ENCODE peak calls at places on chromosomes 1 and 21, in four cellular contexts. One of them, this sample, is unnamed.

GRCh38 chr21:44071359-44072104 is 35.7 kb upstream of the PWP2 start:
- DNase-seq in K562: no peak
- DNase-seq in HepG2: no peak
- DNase-seq in WTC11: no peak
- DNase-seq in this sample: no peak

GRCh38 chr1:52709016-52709415 is 10.9 kb upstream of the COA7 start:
- DNase-seq in HepG2: no peak
- DNase-seq in K562: no peak
- DNase-seq in WTC11: no peak
- DNase-seq in this sample: no peak

GRCh38 chr1:147907786-147908509 is 5.4 kb downstream of the GJA8 start:
- DNase-seq in WTC11: no peak
- DNase-seq in K562: no peak
- DNase-seq in HepG2: no peak
- DNase-seq in this sample: no peak

GRCh38 chr1:64856564-64856963 is 109.8 kb downstream of the JAK1 start:
- DNase-seq in HepG2: no peak
- DNase-seq in WTC11: no peak
- DNase-seq in K562: no peak
- DNase-seq in this sample: no peak

GRCh38 chr1:116982319-116983004 is 19.1 kb upstream of the CD101 start:
- DNase-seq in HepG2: peak
- DNase-seq in K562: no peak
- DNase-seq in WTC11: peak
- DNase-seq in this sample: no peak

GRCh38 chr1:71593523-71593922 is 512.7 kb upstream of the ZRANB2 start:
- DNase-seq in WTC11: no peak
- DNase-seq in HepG2: no peak
- DNase-seq in K562: no peak
- DNase-seq in this sample: no peak

GRCh38 chr1:31618916-31619846 is 1.7 kb downstream of the HCRTR1 start:
- DNase-seq in K562: no peak
- DNase-seq in WTC11: no peak
- DNase-seq in HepG2: no peak
- DNase-seq in this sample: no peak

GRCh38 chr1:221947731-221948130 is 205.8 kb upstream of the DUSP10 start:
- DNase-seq in WTC11: no peak
- DNase-seq in HepG2: peak
- DNase-seq in K562: no peak
- DNase-seq in this sample: no peak

GRCh38 chr1:218439541-218440295 is 94.6 kb downstream of the TGFB2 start:
- DNase-seq in HepG2: peak
- DNase-seq in K562: no peak
- DNase-seq in WTC11: peak
- DNase-seq in this sample: no peak
- TF ChIP-seq HMGXB4 in HepG2: no peak
- TF ChIP-seq HMGXB4 in K562: no peak
- TF ChIP-seq HMGXB4 in WTC11: no peak
- TF ChIP-seq HMGXB4 in this sample: no peak

DNA sequence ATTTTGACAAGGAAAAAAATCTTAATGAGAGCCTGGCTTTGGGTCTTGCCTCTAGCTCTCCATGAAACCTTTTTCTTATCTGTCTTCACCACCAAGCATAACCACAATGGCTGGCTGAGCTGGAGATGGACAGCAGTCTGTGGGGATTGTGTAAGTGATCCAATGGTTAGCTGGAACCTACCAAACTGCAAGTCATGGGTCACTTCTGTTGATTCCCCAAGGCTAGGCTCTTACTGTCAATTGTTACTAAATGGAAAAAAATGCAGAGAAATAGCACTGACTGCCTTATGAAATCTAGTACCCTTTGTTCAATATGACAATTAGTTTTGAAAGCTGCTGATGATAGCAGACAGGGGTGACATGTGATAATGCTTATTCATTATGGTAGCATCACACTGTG is 359.0 kb downstream of the ST6GALNAC3 start:
- DNase-seq in WTC11: no peak
- DNase-seq in K562: no peak
- DNase-seq in HepG2: no peak
- DNase-seq in this sample: no peak
- TF ChIP-seq HMGXB4 in WTC11: no peak
- TF ChIP-seq HMGXB4 in K562: no peak
- TF ChIP-seq HMGXB4 in HepG2: no peak
- TF ChIP-seq HMGXB4 in this sample: no peak

DNA sequence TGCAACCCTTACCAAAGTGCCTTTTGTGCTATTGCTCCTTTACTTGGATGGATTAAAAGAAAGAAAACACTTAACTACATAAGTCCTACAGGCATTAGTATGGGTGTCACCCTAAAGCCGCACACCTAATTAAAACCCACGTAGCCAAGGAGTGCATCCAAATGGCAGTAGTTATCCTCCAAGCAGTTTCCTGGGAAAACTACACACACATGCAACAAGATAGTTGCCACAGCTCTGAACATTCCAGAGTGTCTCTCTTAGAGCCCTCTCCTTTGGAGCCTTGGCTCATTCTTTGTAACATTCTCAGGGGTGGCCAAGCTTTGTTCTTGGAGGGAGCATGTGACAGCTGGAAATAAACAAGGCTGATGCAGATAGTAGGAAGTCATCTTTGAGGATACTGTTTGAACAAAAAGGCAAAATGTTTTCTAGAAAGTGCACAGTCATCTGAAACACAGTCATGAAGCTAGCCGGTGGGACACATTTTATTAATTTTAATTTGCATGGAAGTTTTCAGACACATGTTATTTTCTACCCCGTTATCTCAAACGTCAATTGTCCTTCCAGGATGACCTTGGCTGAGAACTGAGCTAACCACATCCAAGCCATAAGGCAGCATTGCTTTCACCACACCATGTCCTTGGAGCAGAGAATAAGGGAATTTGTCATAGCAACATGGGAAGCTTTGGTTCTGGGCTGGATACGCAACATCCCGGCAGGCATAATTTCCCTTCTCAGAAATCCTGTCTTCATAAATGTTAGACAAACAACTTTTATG is 51.4 kb downstream of the KCNJ15 start:
- DNase-seq in K562: no peak
- DNase-seq in WTC11: no peak
- DNase-seq in HepG2: no peak
- DNase-seq in this sample: no peak
- TF ChIP-seq HMGXB4 in K562: no peak
- TF ChIP-seq HMGXB4 in WTC11: no peak
- TF ChIP-seq HMGXB4 in HepG2: no peak
- TF ChIP-seq HMGXB4 in this sample: no peak

DNA sequence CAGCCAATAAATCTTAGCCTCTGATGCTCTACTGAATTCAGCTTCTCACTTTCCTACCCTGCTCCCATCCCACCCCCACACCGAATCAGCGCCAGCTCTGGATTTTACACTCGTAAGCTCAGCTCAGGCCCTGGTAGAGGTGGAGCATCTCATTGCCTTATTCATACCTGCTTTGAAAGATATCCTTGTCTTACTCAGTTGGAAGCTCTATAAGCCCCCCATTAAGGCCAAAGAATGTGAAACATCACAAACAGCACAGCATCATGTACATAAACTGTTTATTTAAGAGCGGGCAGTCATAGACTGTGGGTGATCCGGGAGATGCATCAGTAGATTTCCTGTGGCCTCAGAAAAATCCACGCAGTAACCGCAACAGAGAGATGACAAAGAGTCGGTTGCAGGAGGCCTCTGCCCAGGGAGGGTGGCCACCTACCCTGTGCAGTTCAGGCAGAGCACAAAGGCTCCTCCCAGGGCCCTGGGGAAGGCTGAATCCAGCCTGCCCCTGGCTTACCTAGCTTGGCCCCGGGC is 36.4 kb upstream of the ETS2 start:
- DNase-seq in K562: no peak
- DNase-seq in WTC11: no peak
- DNase-seq in HepG2: no peak
- DNase-seq in this sample: peak
- TF ChIP-seq HMGXB4 in K562: no peak
- TF ChIP-seq HMGXB4 in WTC11: no peak
- TF ChIP-seq HMGXB4 in HepG2: no peak
- TF ChIP-seq HMGXB4 in this sample: no peak

DNA sequence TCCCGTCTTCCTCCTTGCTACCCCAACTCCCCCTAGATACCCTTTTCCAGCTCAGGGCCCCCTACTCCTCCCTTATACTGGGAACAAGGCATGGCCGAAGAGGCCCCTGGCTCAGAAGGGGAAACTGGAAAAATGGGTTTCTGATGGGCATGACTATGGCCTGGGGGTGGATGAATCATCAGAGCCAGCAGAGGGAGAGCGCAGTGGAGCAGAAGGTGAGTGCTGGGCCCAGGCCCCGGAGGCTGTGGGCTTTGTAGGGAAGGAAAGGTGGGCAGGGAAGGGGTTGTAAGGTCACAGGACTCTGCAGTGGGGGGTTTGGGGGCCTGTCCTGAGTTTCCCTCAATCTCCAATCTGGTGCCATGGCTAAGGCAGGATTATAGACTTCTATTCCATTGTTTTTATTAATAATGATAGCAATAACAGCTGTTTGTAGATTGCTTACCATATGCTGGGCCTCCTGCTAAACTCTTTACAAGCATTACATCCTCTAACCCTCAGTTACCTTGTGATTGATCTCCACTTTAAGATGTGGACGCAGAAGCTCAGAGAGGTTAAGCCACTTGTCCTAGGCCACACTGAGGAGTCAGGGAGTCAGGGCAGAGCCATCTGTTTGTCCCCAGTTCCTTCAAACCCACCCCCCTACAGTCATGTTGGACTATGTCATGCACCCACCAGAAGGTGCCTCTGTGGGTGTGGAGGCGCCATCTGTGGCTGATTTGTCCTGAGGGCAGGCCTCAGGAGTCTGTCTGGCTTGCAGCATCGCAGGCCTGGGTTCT is 36.2 kb upstream of the ZNF362 start:
- DNase-seq in WTC11: no peak
- DNase-seq in K562: no peak
- DNase-seq in HepG2: no peak
- DNase-seq in this sample: peak
- TF ChIP-seq HMGXB4 in WTC11: no peak
- TF ChIP-seq HMGXB4 in K562: no peak
- TF ChIP-seq HMGXB4 in HepG2: no peak
- TF ChIP-seq HMGXB4 in this sample: no peak

DNA sequence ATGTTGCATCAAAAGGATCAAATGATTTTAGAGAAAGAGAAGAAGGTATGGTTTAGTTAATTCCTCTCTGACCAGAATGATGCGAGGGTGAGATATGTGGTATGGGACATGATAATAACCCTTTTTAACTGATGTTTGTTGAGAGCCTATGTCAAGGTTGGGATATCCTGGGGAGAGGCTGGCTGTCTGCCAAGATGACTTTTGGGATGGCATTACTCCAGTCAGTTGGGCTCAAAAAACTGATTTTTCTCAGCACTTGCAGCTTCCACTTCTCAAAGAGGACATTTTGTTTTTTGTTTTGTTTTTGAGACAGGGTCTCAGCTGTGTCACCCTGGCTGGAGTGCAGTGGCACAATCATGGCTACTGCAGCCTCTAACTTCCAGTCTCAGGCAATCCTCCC is 17.7 kb upstream of the STX12 start:
- DNase-seq in HepG2: no peak
- DNase-seq in K562: no peak
- DNase-seq in WTC11: no peak
- DNase-seq in this sample: no peak
- TF ChIP-seq HMGXB4 in HepG2: no peak
- TF ChIP-seq HMGXB4 in K562: no peak
- TF ChIP-seq HMGXB4 in WTC11: no peak
- TF ChIP-seq HMGXB4 in this sample: no peak

DNA sequence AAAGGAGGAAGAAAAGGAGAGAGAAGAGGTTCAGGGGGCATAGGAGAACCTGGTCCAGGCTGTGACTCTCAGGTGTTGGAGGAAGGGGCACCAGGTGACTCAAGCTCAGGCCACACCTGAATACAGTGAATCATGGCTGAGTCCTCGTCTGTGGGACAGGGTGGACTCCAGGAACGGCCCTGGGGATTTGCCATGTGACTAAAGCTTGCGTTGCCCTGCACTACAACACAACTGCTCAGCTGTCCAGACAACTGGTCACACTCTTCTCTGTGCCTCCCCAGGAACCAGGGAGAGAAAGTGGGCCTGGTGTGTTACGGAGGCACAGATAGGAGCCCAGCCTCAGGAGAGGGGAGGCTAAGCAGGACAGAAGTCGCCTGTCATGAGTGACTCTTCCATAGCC is 3.6 kb upstream of the LAMB3 start:
- DNase-seq in HepG2: no peak
- DNase-seq in K562: no peak
- DNase-seq in WTC11: no peak
- DNase-seq in this sample: no peak
- TF ChIP-seq HMGXB4 in HepG2: no peak
- TF ChIP-seq HMGXB4 in K562: no peak
- TF ChIP-seq HMGXB4 in WTC11: no peak
- TF ChIP-seq HMGXB4 in this sample: no peak

GRCh38 chr1:3993606-3994375 is 93.7 kb upstream of the C1orf174 start:
- DNase-seq in K562: no peak
- DNase-seq in WTC11: no peak
- DNase-seq in HepG2: no peak
- DNase-seq in this sample: no peak
- TF ChIP-seq HMGXB4 in K562: no peak
- TF ChIP-seq HMGXB4 in WTC11: no peak
- TF ChIP-seq HMGXB4 in HepG2: no peak
- TF ChIP-seq HMGXB4 in this sample: no peak